ENCODE peak calls at places on chromosomes 2 and 18, in nine cellular contexts. F is CD8-positive, alpha-beta memory T cell; Z is stomach; W is OCI-LY7; A is prostate gland; D is A549; T is neural progenitor cell; R is lung; H is suprapubic skin. X is an unnamed sample.

GRCh38 chr2:122634920-122635319 is 879.5 kb downstream of the TSN start:
- DNase-seq in Z (no peak), H (no peak), A (no peak), R (no peak), W (no peak), F (no peak), D (no peak), T (no peak), X (no peak)

GRCh38 chr2:184734338-184734737 is 136.0 kb downstream of the ZNF804A start:
- DNase-seq in T (no peak), W (no peak), D (no peak), A (no peak), R (no peak), Z (no peak), F (no peak), H (no peak), X (no peak)

GRCh38 chr2:72330673-72331072 is 183.0 kb upstream of the CYP26B1 start:
- DNase-seq in D (no peak), F (no peak), W (no peak), R (no peak), H (no peak), A (no peak), Z (no peak), T (no peak), X (no peak)

GRCh38 chr2:169331461-169331860 is 30.9 kb downstream of the LRP2 start:
- DNase-seq in T (no peak), F (no peak), Z (no peak), D (no peak), W (no peak), A (no peak), R (no peak), H (no peak), X (no peak)

GRCh38 chr2:144004742-144005141 is 515.2 kb downstream of the ZEB2 start:
- DNase-seq in R (no peak), H (no peak), Z (no peak), F (no peak), D (no peak), A (no peak), T (no peak), W (no peak), X (no peak)

GRCh38 chr2:174063492-174064092 is 98.4 kb upstream of the SP3 start:
- DNase-seq in F (no peak), T (no peak), Z (no peak), D (peak; percentile 12), W (no peak), R (no peak), H (no peak), A (no peak), X (peak; percentile 14)

GRCh38 chr2:68414862-68415261 is 49.8 kb downstream of the PLEK start:
- DNase-seq in R (no peak), Z (no peak), F (no peak), A (no peak), H (no peak), D (no peak), W (no peak), T (peak; percentile 28), X (no peak)

GRCh38 chr2:176493221-176493825 is 224.1 kb downstream of the MTX2 start:
- DNase-seq in R (no peak), W (no peak), H (no peak), T (no peak), Z (no peak), F (no peak), A (no peak), D (no peak), X (no peak)

GRCh38 chr2:190367091-190367490 is 23.7 kb downstream of the INPP1 start:
- DNase-seq in A (no peak), R (no peak), T (no peak), W (no peak), D (no peak), Z (no peak), H (no peak), F (no peak), X (no peak)

GRCh38 chr2:54613794-54614257 is 109.6 kb upstream of the EML6 start:
- DNase-seq in A (no peak), T (no peak), H (no peak), Z (no peak), F (no peak), W (no peak), D (peak; percentile 83), R (no peak), X (peak; percentile 51)

GRCh38 chr2:67476808-67477790 is 80.0 kb downstream of the ETAA1 start:
- DNase-seq in F (no peak), H (no peak), T (peak; percentile 19), R (no peak), Z (no peak), D (peak; percentile 65), W (peak; percentile 37), A (peak; percentile 61), X (peak; percentile 22)

GRCh38 chr2:128786800-128787478 is 468.3 kb upstream of the HS6ST1 start:
- DNase-seq in D (no peak), H (no peak), W (no peak), F (no peak), R (peak; percentile 18), T (peak; percentile 78), Z (no peak), A (no peak), X (no peak)

DNA sequence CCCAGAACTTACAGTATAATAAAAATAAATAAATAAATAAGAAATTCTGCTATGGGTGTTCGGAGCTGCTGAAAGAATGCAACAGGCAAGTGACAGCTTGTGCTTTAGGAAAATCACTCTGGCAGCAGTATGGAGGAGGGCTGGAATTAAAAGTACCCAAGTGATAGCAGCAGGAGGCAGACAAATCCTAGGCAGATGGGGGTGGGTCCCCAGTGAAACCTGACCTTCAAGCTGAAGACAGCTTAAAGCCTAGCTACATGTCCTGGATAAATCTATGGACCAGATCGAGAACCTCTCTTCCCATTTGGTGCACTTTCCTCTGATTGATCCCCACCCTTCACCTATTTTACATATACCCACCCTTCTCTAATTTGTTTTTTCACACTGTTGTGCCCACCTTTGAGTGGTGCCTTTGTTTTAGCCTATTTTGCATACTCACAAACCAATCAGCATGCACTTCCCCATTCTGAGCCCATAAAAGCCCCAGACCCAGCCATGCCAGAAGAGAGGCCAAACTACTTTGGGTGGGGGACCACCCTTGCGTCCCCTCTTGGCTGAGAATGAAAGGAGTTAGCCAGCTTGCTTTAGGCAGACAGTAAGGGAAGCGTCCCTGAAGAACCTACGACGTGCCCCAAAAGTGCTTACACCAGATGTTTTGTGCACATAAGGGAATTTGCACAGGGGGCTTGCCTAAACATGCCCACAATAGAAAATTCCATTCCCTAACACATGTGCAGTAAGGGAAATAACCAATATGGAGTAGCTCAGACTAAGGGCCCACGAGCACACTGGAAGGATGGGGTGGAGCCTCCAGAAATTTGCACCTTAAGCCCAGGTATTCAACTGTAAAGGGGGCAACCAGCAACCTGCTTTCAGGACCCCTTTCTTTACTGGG is 3.0 kb downstream of the METTL8 start:
- DNase-seq in T (no peak), D (no peak), F (no peak), A (no peak), H (no peak), Z (no peak), R (no peak), W (peak; percentile 46), X (no peak)
- H3K27ac ChIP-seq in T (no peak overlapping the region), D (peak overlapping the region; percentile 96), F (no peak overlapping the region), A (no peak overlapping the region), H (peak overlapping the region; percentile 97), Z (no peak overlapping the region), R (no peak overlapping the region), W (no peak overlapping the region), X (no peak overlapping the region)

GRCh38 chr18:55462652-55463051 is 125.3 kb downstream of the TCF4 start:
- DNase-seq in F (no peak), Z (no peak), R (no peak), W (no peak), D (no peak), H (no peak), T (no peak), A (no peak), X (no peak)
- H3K27ac ChIP-seq in F (no peak overlapping the region), Z (no peak overlapping the region), R (no peak overlapping the region), W (no peak overlapping the region), D (no peak overlapping the region), H (no peak overlapping the region), T (no peak overlapping the region), A (no peak overlapping the region), X (no peak overlapping the region)

DNA sequence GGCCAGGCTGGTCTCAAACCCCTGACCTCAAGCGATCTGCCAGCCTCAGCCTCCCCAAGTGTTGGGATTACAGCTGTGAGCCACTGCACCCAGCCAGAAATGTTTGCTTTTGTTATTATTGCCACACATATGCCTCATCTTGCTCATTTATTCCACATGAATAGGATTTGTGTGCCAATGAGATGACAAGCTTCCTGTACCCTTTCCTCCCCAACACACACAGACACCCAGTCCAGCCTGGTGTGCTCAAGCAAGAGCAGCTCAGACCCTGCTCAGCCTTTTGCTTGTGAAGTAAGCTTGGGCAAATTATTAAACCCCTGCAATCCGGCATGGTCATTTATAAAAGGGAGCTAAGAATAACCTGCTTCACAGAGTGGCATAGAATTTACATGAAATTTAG is 280.4 kb downstream of the SRBD1 start:
- DNase-seq in R (no peak), A (no peak), F (no peak), D (peak; percentile 31), W (no peak), H (no peak), T (no peak), Z (no peak), X (no peak)
- H3K27ac ChIP-seq in R (no peak overlapping the region), A (no peak overlapping the region), F (no peak overlapping the region), D (no peak overlapping the region), W (no peak overlapping the region), H (no peak overlapping the region), T (no peak overlapping the region), Z (no peak overlapping the region), X (no peak overlapping the region)

DNA sequence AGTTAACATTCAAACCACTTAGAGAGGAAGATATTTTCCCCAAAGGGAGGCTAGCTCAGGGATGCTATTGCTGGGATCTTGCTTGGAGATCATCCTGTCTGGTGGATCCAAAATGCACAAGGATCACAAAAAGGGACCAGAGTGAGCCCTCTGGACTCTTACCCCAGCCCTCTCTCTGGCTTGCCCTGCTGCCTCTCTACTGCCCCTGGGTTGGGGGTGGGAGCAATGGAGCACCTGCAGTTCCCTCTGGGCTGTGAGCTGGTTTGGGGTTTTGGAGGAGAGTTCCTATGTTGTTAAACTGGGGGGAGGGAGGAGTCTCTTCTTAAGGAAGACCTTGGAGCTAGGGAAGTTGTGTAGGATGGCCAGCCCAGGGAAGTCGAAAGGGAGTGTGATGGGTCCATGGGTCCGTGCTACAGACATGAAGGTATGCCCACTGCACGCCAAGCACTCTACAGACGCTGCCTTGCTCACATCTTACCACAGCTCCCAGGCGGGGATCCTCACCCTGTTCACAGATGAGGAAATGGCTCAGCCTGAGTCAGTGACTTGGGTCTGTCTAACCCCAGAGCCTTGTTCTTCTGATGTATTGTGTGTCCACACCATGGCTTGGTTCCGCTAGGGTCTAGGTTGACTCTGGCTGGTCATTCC is 3.8 kb downstream of the LBH start:
- DNase-seq in T (no peak), R (no peak), H (peak; percentile 57), Z (peak; percentile 24), W (no peak), A (no peak), D (no peak), F (peak; percentile 37), X (no peak)
- H3K27ac ChIP-seq in T (no peak overlapping the region), R (peak overlapping the region; percentile 43), H (no peak overlapping the region), Z (peak overlapping the region; percentile 29), W (no peak overlapping the region), A (no peak overlapping the region), D (peak overlapping the region; percentile 92), F (peak overlapping the region; percentile 41), X (no peak overlapping the region)